ENCODE peak calls at places on chromosomes 13 and 19, in six cellular contexts. M, Q, C, X, J and V are unnamed samples.

GRCh38 chr13:25232937-25233515 is 54.3 kb downstream of the MTMR6 start:
- DNase-seq in M (no peak), Q (peak; percentile 21), C (no peak), X (no peak), J (no peak), V (peak; percentile 33)

GRCh38 chr13:80245162-80245733 is 95.7 kb downstream of the SPRY2 start:
- DNase-seq in M (no peak), Q (no peak), C (no peak), X (no peak), J (no peak), V (no peak)

GRCh38 chr13:107339209-107339608 is 771.3 kb upstream of the ARGLU1 start:
- DNase-seq in M (no peak), Q (peak; percentile 69), C (no peak), X (no peak), J (no peak), V (peak; percentile 67)

GRCh38 chr13:113955691-113956090 is 18.2 kb downstream of the C13orf46 start:
- DNase-seq in M (no peak), Q (no peak), C (no peak), X (no peak), J (no peak), V (no peak)

GRCh38 chr19:5231857-5232503 is 108.6 kb downstream of the PTPRS start:
- DNase-seq in M (no peak), Q (no peak), C (no peak), X (no peak), J (no peak), V (no peak)

GRCh38 chr13:113859311-113860050 is 4.4 kb downstream of the GAS6 start:
- DNase-seq in M (no peak), Q (no peak), C (peak; percentile 19), X (no peak), J (no peak), V (no peak)

GRCh38 chr13:47216176-47216822 is 319.4 kb upstream of the HTR2A start:
- DNase-seq in M (no peak), Q (peak; percentile 57), C (no peak), X (no peak), J (peak; percentile 20), V (peak; percentile 57)

GRCh38 chr19:4044927-4045557 is 21.7 kb downstream of the ZBTB7A start:
- DNase-seq in M (no peak), Q (no peak), C (no peak), X (no peak), J (no peak), V (no peak)

GRCh38 chr19:3986260-3987041 is 1.2 kb upstream of the EEF2 start:
- DNase-seq in M (peak; percentile 52), Q (peak; percentile 73), C (peak; percentile 81), X (no peak), J (peak; percentile 71), V (peak; percentile 88)

GRCh38 chr13:74891610-74892009 is 590.4 kb downstream of the TBC1D4 start:
- DNase-seq in M (no peak), Q (peak; percentile 29), C (no peak), X (no peak), J (no peak), V (peak; percentile 71)

GRCh38 chr19:14023404-14024235 is 4.3 kb upstream of the RLN3 start:
- DNase-seq in M (no peak), Q (peak; percentile 44), C (peak; percentile 85), X (peak; percentile 62), J (no peak), V (peak; percentile 73)

GRCh38 chr13:90721937-90722336 is 625.5 kb upstream of the MIR17HG start:
- DNase-seq in M (no peak), Q (no peak), C (no peak), X (no peak), J (no peak), V (no peak)

GRCh38 chr19:940591-941291 is 14.9 kb downstream of the ARID3A start:
- DNase-seq in M (no peak), Q (peak; percentile 57), C (no peak), X (no peak), J (peak; percentile 47), V (no peak)

GRCh38 chr19:36030264-36031148 is 2.2 kb downstream of the CLIP3 start:
- DNase-seq in M (no peak), Q (peak; percentile 53), C (no peak), X (no peak), J (peak; percentile 6), V (no peak)

GRCh38 chr19:48121909-48122371 is 11.3 kb upstream of the PLA2G4C start:
- DNase-seq in M (no peak), Q (no peak), C (no peak), X (no peak), J (no peak), V (no peak)

GRCh38 chr13:20349564-20350379 is 117.7 kb upstream of the GJB6 start:
- DNase-seq in M (no peak), Q (no peak), C (no peak), X (no peak), J (no peak), V (no peak)

GRCh38 chr19:38455031-38455430 is 21.5 kb downstream of the RYR1 start:
- DNase-seq in M (no peak), Q (peak; percentile 15), C (no peak), X (no peak), J (no peak), V (peak; percentile 28)

GRCh38 chr13:32035701-32036100 is 4.1 kb downstream of the FRY start:
- DNase-seq in M (no peak), Q (no peak), C (no peak), X (no peak), J (peak; percentile 42), V (no peak)

GRCh38 chr13:113061796-113062425 is 43.7 kb upstream of the F7 start:
- DNase-seq in M (no peak), Q (no peak), C (no peak), X (no peak), J (no peak), V (no peak)

GRCh38 chr19:40596608-40597328 is 4.4 kb upstream of the LTBP4 start:
- DNase-seq in M (no peak), Q (peak; percentile 59), C (peak; percentile 89), X (no peak), J (peak; percentile 47), V (peak; percentile 72)

GRCh38 chr13:79194272-79194671 is 211.8 kb downstream of the RBM26 start:
- DNase-seq in M (no peak), Q (no peak), C (no peak), X (no peak), J (no peak), V (no peak)

GRCh38 chr13:61202042-61202441 is 213.6 kb downstream of the PCDH20 start:
- DNase-seq in M (no peak), Q (no peak), C (peak; percentile 56), X (peak; percentile 17), J (no peak), V (no peak)

GRCh38 chr13:51996660-51997059 is 14.6 kb downstream of the ATP7B start:
- DNase-seq in M (no peak), Q (no peak), C (no peak), X (no peak), J (no peak), V (no peak)

GRCh38 chr19:38707512-38708114 is 36.7 kb downstream of the CAPN12 start:
- DNase-seq in M (no peak), Q (peak; percentile 23), C (no peak), X (no peak), J (no peak), V (peak; percentile 48)

GRCh38 chr19:32881766-32882165 is 12.2 kb upstream of the SLC7A9 start:
- DNase-seq in M (no peak), Q (no peak), C (peak; percentile 35), X (no peak), J (no peak), V (no peak)

GRCh38 chr13:77298403-77298802 is 28.5 kb downstream of the MYCBP2 start:
- DNase-seq in M (no peak), Q (no peak), C (no peak), X (no peak), J (no peak), V (no peak)

GRCh38 chr19:9786342-9786741 is 17.8 kb upstream of the ZNF846 start:
- DNase-seq in M (no peak), Q (no peak), C (no peak), X (no peak), J (no peak), V (no peak)
- H3K14ac ChIP-seq in M (no peak overlapping the region), Q (no peak overlapping the region), C (no peak overlapping the region), X (no peak overlapping the region), J (peak overlapping the region; percentile 26), V (no peak overlapping the region)

GRCh38 chr19:7482584-7483439 is 6.0 kb downstream of the PEX11G start:
- DNase-seq in M (no peak), Q (no peak), C (peak; percentile 97), X (peak; percentile 66), J (peak; percentile 27), V (peak; percentile 16)
- H3K14ac ChIP-seq in M (peak overlapping the region; percentile 56), Q (no peak overlapping the region), C (peak overlapping the region; percentile 85), X (peak overlapping the region; percentile 87), J (peak overlapping the region; percentile 80), V (peak overlapping the region; percentile 18)

GRCh38 chr13:48320906-48321510 is 17.5 kb downstream of the RB1 start:
- DNase-seq in M (no peak), Q (no peak), C (no peak), X (no peak), J (no peak), V (no peak)
- H3K14ac ChIP-seq in M (no peak overlapping the region), Q (no peak overlapping the region), C (no peak overlapping the region), X (no peak overlapping the region), J (no peak overlapping the region), V (no peak overlapping the region)

DNA sequence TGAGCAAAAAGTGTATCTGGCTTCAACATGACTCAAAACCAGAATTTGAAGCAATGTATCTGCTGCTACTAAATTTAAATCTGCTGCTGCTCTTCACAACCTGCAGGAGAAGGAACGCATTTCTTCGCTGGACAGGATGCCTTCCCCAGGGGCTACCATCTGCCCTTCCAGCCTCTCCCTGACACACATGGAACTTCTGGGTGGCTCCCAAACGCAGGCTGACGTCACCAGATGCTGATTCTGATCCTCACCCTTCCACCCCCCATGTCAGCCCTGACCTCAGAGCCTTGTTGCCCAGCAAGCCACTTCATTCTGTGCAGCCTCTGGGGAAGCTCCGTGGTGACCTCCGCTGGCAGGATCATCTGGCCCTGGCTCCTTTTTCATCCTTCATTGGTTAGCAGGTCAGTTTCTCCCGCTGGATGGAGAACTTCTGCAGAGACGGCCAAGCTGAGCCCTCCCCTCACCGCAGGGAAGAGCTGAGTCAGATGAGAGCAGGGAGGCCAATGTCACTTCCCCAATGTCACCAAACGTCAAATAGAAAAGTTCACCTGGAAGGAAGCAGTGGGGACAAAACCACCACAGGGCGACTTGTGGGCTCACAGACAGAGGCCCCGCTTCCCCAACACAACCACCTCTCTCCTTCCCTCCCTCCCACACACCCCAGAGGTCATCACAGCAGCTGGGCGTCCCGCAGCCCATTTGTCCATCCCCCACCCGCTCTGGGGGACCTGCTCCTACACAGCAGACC is 14.0 kb upstream of the RAB20 start:
- DNase-seq in M (no peak), Q (peak; percentile 48), C (peak; percentile 61), X (no peak), J (no peak), V (peak; percentile 30)
- H3K14ac ChIP-seq in M (no peak overlapping the region), Q (no peak overlapping the region), C (no peak overlapping the region), X (no peak overlapping the region), J (no peak overlapping the region), V (no peak overlapping the region)